ENCODE peak calls at places on chromosomes 12 and 14, in four cellular contexts. One of them, this sample, is unnamed.

GRCh38 chr12:76183459-76184186 is 99.1 kb upstream of the NAP1L1 start:
- DNase-seq in HepG2: peak
- DNase-seq in HL-60: peak
- DNase-seq in SK-N-SH: no peak
- DNase-seq in this sample: peak

GRCh38 chr12:132178801-132179401 is 34.6 kb downstream of the NOC4L start:
- DNase-seq in HepG2: no peak
- DNase-seq in HL-60: no peak
- DNase-seq in SK-N-SH: no peak
- DNase-seq in this sample: no peak

GRCh38 chr14:94386085-94387031 is 2.0 kb downstream of the SERPINA1 start:
- DNase-seq in HepG2: no peak
- DNase-seq in HL-60: no peak
- DNase-seq in SK-N-SH: no peak
- DNase-seq in this sample: no peak

GRCh38 chr14:86221000-86221399 is 691.1 kb downstream of the FLRT2 start:
- DNase-seq in HepG2: peak
- DNase-seq in HL-60: no peak
- DNase-seq in SK-N-SH: no peak
- DNase-seq in this sample: no peak

GRCh38 chr12:90331821-90332220 is 623.2 kb downstream of the CCER1 start:
- DNase-seq in HepG2: no peak
- DNase-seq in HL-60: no peak
- DNase-seq in SK-N-SH: no peak
- DNase-seq in this sample: no peak

GRCh38 chr14:23408307-23408630 is 196 bp upstream of the MYH6 start:
- DNase-seq in HepG2: no peak
- DNase-seq in HL-60: no peak
- DNase-seq in SK-N-SH: no peak
- DNase-seq in this sample: no peak

GRCh38 chr12:24425601-24425970 is 476.1 kb upstream of the SOX5 start:
- DNase-seq in HepG2: no peak
- DNase-seq in HL-60: no peak
- DNase-seq in SK-N-SH: no peak
- DNase-seq in this sample: no peak

GRCh38 chr12:125256537-125256936 is 191.3 kb downstream of the AACS start:
- DNase-seq in HepG2: no peak
- DNase-seq in HL-60: no peak
- DNase-seq in SK-N-SH: no peak
- DNase-seq in this sample: no peak

GRCh38 chr14:65879218-65880009 is 466.9 kb downstream of the FUT8 start:
- DNase-seq in HepG2: no peak
- DNase-seq in HL-60: peak
- DNase-seq in SK-N-SH: no peak
- DNase-seq in this sample: peak

GRCh38 chr12:102917026-102917787 is at the start of gene PAH:
- DNase-seq in HepG2: peak
- DNase-seq in HL-60: no peak
- DNase-seq in SK-N-SH: peak
- DNase-seq in this sample: no peak

GRCh38 chr12:80979821-80980220 is 42.1 kb upstream of the LIN7A start:
- DNase-seq in HepG2: no peak
- DNase-seq in HL-60: no peak
- DNase-seq in SK-N-SH: no peak
- DNase-seq in this sample: no peak

GRCh38 chr12:67909091-67909531 is 80.1 kb upstream of the IFNG-AS1 start:
- DNase-seq in HepG2: no peak
- DNase-seq in HL-60: no peak
- DNase-seq in SK-N-SH: no peak
- DNase-seq in this sample: no peak

GRCh38 chr12:52005903-52006703 is 643 bp upstream of the TAMALIN start:
- DNase-seq in HepG2: no peak
- DNase-seq in HL-60: peak
- DNase-seq in SK-N-SH: no peak
- DNase-seq in this sample: no peak

GRCh38 chr12:47216150-47216677 is 136.5 kb upstream of the AMIGO2 start:
- DNase-seq in HepG2: no peak
- DNase-seq in HL-60: peak
- DNase-seq in SK-N-SH: no peak
- DNase-seq in this sample: no peak

GRCh38 chr14:49033131-49033530 is 553.0 kb downstream of the RPS29 start:
- DNase-seq in HepG2: no peak
- DNase-seq in HL-60: no peak
- DNase-seq in SK-N-SH: no peak
- DNase-seq in this sample: no peak

GRCh38 chr14:53538316-53538851 is 385.3 kb upstream of the DDHD1 start:
- DNase-seq in HepG2: no peak
- DNase-seq in HL-60: no peak
- DNase-seq in SK-N-SH: no peak
- DNase-seq in this sample: no peak

GRCh38 chr12:82673698-82674097 is 13.0 kb upstream of the TMTC2 start:
- DNase-seq in HepG2: no peak
- DNase-seq in HL-60: no peak
- DNase-seq in SK-N-SH: no peak
- DNase-seq in this sample: no peak

GRCh38 chr14:54673193-54674121 is 106.5 kb downstream of the SAMD4A start:
- DNase-seq in HepG2: no peak
- DNase-seq in HL-60: no peak
- DNase-seq in SK-N-SH: no peak
- DNase-seq in this sample: no peak

GRCh38 chr12:92107621-92108131 is 38.0 kb downstream of the BTG1 start:
- DNase-seq in HepG2: no peak
- DNase-seq in HL-60: no peak
- DNase-seq in SK-N-SH: peak
- DNase-seq in this sample: no peak

GRCh38 chr14:73783107-73783727 is 68.4 kb upstream of the PTGR2 start:
- DNase-seq in HepG2: peak
- DNase-seq in HL-60: no peak
- DNase-seq in SK-N-SH: no peak
- DNase-seq in this sample: no peak

GRCh38 chr12:49626836-49627235 is 3.5 kb downstream of the PRPF40B start:
- DNase-seq in HepG2: no peak
- DNase-seq in HL-60: no peak
- DNase-seq in SK-N-SH: no peak
- DNase-seq in this sample: no peak

GRCh38 chr12:44389038-44389437 is 487.1 kb downstream of the NELL2 start:
- DNase-seq in HepG2: no peak
- DNase-seq in HL-60: no peak
- DNase-seq in SK-N-SH: no peak
- DNase-seq in this sample: no peak

GRCh38 chr12:96190403-96191170 is 3.6 kb upstream of the ELK3 start:
- DNase-seq in HepG2: peak
- DNase-seq in HL-60: no peak
- DNase-seq in SK-N-SH: no peak
- DNase-seq in this sample: no peak

GRCh38 chr12:52355181-52355580 is 12.1 kb downstream of the KRT85 start:
- DNase-seq in HepG2: no peak
- DNase-seq in HL-60: no peak
- DNase-seq in SK-N-SH: no peak
- DNase-seq in this sample: no peak

GRCh38 chr12:52415870-52416750 is 10.0 kb upstream of the KRT82 start:
- DNase-seq in HepG2: no peak
- DNase-seq in HL-60: no peak
- DNase-seq in SK-N-SH: no peak
- DNase-seq in this sample: no peak

GRCh38 chr12:91662021-91662420 is 479.4 kb upstream of the DCN start:
- DNase-seq in HepG2: no peak
- DNase-seq in HL-60: no peak
- DNase-seq in SK-N-SH: no peak
- DNase-seq in this sample: no peak

GRCh38 chr12:22733756-22734155 is 108.8 kb downstream of the ETNK1 start:
- DNase-seq in HepG2: no peak
- DNase-seq in HL-60: no peak
- DNase-seq in SK-N-SH: no peak
- DNase-seq in this sample: no peak

GRCh38 chr12:89427508-89428156 is 75.3 kb upstream of the DUSP6 start:
- DNase-seq in HepG2: no peak
- DNase-seq in HL-60: peak
- DNase-seq in SK-N-SH: no peak
- DNase-seq in this sample: no peak

GRCh38 chr14:30443368-30444007 is 115.5 kb upstream of the G2E3 start:
- DNase-seq in HepG2: peak
- DNase-seq in HL-60: no peak
- DNase-seq in SK-N-SH: peak
- DNase-seq in this sample: peak

GRCh38 chr12:109720152-109720855 is 6.7 kb downstream of the FAM222A start:
- DNase-seq in HepG2: no peak
- DNase-seq in HL-60: no peak
- DNase-seq in SK-N-SH: peak
- DNase-seq in this sample: no peak

GRCh38 chr14:61965030-61965745 is 203.0 kb downstream of the SNAPC1 start:
- DNase-seq in HepG2: peak
- DNase-seq in HL-60: no peak
- DNase-seq in SK-N-SH: no peak
- DNase-seq in this sample: no peak

GRCh38 chr14:64993263-64993662 is 6.6 kb downstream of the FNTB start:
- DNase-seq in HepG2: no peak
- DNase-seq in HL-60: peak
- DNase-seq in SK-N-SH: no peak
- DNase-seq in this sample: no peak

GRCh38 chr12:103881261-103881660 is 40.2 kb upstream of the NT5DC3 start:
- DNase-seq in HepG2: peak
- DNase-seq in HL-60: no peak
- DNase-seq in SK-N-SH: no peak
- DNase-seq in this sample: no peak

GRCh38 chr12:3441435-3441834 is 49.6 kb upstream of the PRMT8 start:
- DNase-seq in HepG2: no peak
- DNase-seq in HL-60: no peak
- DNase-seq in SK-N-SH: no peak
- DNase-seq in this sample: no peak

GRCh38 chr14:78535041-78535440 is 364.9 kb downstream of the NRXN3 start:
- DNase-seq in HepG2: no peak
- DNase-seq in HL-60: no peak
- DNase-seq in SK-N-SH: no peak
- DNase-seq in this sample: no peak

GRCh38 chr12:97784904-97785303 is 322.3 kb downstream of the RMST start:
- DNase-seq in HepG2: no peak
- DNase-seq in HL-60: no peak
- DNase-seq in SK-N-SH: no peak
- DNase-seq in this sample: no peak

GRCh38 chr14:35965425-35965824 is 139.3 kb downstream of the BRMS1L start:
- DNase-seq in HepG2: no peak
- DNase-seq in HL-60: no peak
- DNase-seq in SK-N-SH: no peak
- DNase-seq in this sample: no peak

GRCh38 chr12:112126000-112126431 is 656 bp downstream of the TRAFD1 start:
- DNase-seq in HepG2: no peak
- DNase-seq in HL-60: peak
- DNase-seq in SK-N-SH: peak
- DNase-seq in this sample: no peak

GRCh38 chr14:20690848-20691640 is 2.5 kb downstream of the ANG start:
- DNase-seq in HepG2: peak
- DNase-seq in HL-60: peak
- DNase-seq in SK-N-SH: peak
- DNase-seq in this sample: peak

GRCh38 chr12:51132693-51133092 is 40.2 kb downstream of the TFCP2 start:
- DNase-seq in HepG2: no peak
- DNase-seq in HL-60: no peak
- DNase-seq in SK-N-SH: no peak
- DNase-seq in this sample: no peak

GRCh38 chr12:6097384-6097783 is 27.1 kb downstream of the VWF start:
- DNase-seq in HepG2: no peak
- DNase-seq in HL-60: no peak
- DNase-seq in SK-N-SH: no peak
- DNase-seq in this sample: no peak
- TF ChIP-seq POLR2AphosphoS5 in HepG2: no peak
- TF ChIP-seq POLR2AphosphoS5 in HL-60: no peak
- TF ChIP-seq POLR2AphosphoS5 in SK-N-SH: no peak
- TF ChIP-seq POLR2AphosphoS5 in this sample: no peak

GRCh38 chr14:95523051-95523817 is 6.8 kb upstream of the SYNE3 start:
- DNase-seq in HepG2: peak
- DNase-seq in HL-60: peak
- DNase-seq in SK-N-SH: no peak
- DNase-seq in this sample: no peak
- TF ChIP-seq POLR2AphosphoS5 in HepG2: no peak
- TF ChIP-seq POLR2AphosphoS5 in HL-60: peak
- TF ChIP-seq POLR2AphosphoS5 in SK-N-SH: no peak
- TF ChIP-seq POLR2AphosphoS5 in this sample: no peak

GRCh38 chr12:105897311-105897725 is 241.4 kb downstream of the NUAK1 start:
- DNase-seq in HepG2: no peak
- DNase-seq in HL-60: no peak
- DNase-seq in SK-N-SH: no peak
- DNase-seq in this sample: no peak

GRCh38 chr12:105899589-105899988 is 239.2 kb downstream of the NUAK1 start:
- DNase-seq in HepG2: no peak
- DNase-seq in HL-60: no peak
- DNase-seq in SK-N-SH: no peak
- DNase-seq in this sample: no peak
- TF ChIP-seq POLR2AphosphoS5 in HepG2: no peak
- TF ChIP-seq POLR2AphosphoS5 in HL-60: no peak
- TF ChIP-seq POLR2AphosphoS5 in SK-N-SH: no peak
- TF ChIP-seq POLR2AphosphoS5 in this sample: no peak

GRCh38 chr12:9741726-9742125 is 8.8 kb upstream of the CLECL1 start:
- DNase-seq in HepG2: no peak
- DNase-seq in HL-60: peak
- DNase-seq in SK-N-SH: no peak
- DNase-seq in this sample: no peak
- TF ChIP-seq POLR2AphosphoS5 in HepG2: no peak
- TF ChIP-seq POLR2AphosphoS5 in HL-60: no peak
- TF ChIP-seq POLR2AphosphoS5 in SK-N-SH: no peak
- TF ChIP-seq POLR2AphosphoS5 in this sample: no peak

GRCh38 chr12:28023156-28023887 is 50.8 kb upstream of the PTHLH start:
- DNase-seq in HepG2: peak
- DNase-seq in HL-60: no peak
- DNase-seq in SK-N-SH: no peak
- DNase-seq in this sample: no peak
- TF ChIP-seq POLR2AphosphoS5 in HepG2: no peak
- TF ChIP-seq POLR2AphosphoS5 in HL-60: no peak
- TF ChIP-seq POLR2AphosphoS5 in SK-N-SH: peak
- TF ChIP-seq POLR2AphosphoS5 in this sample: no peak

GRCh38 chr14:103859416-103860202 is 12.2 kb upstream of the PPP1R13B start:
- DNase-seq in HepG2: no peak
- DNase-seq in HL-60: no peak
- DNase-seq in SK-N-SH: no peak
- DNase-seq in this sample: no peak
- TF ChIP-seq POLR2AphosphoS5 in HepG2: no peak
- TF ChIP-seq POLR2AphosphoS5 in HL-60: no peak
- TF ChIP-seq POLR2AphosphoS5 in SK-N-SH: no peak
- TF ChIP-seq POLR2AphosphoS5 in this sample: no peak

This sample was measured in Panc1.